ENCODE peak calls at places on chromosome 17, in eight cellular contexts. N is naive B cell, J is AG09319, G is COR-L47, C is spleen, D is thoracic aorta, H is GM12892, R is AG04450. X is an unnamed sample.
A peak's percentile ranks its signal among the peaks of the same experiment; 100 is the strongest.

GRCh38 chr17:40909755-40910154 is 24.7 kb upstream of the KRT20 start:
- DNase-seq in N (no peak), J (peak; percentile 51), G (no peak), C (no peak), D (no peak), H (no peak), R (peak; percentile 59), X (no peak)

GRCh38 chr17:74259667-74260524 is 14.1 kb upstream of the DNAI2 start:
- DNase-seq in N (no peak), J (no peak), G (peak; percentile 75), C (no peak), D (no peak), H (no peak), R (no peak), X (no peak)

GRCh38 chr17:42421479-42422332 is 1.4 kb downstream of the CAVIN1 start:
- DNase-seq in N (no peak), J (no peak), G (no peak), C (peak; percentile 78), D (no peak), H (no peak), R (no peak), X (no peak)

GRCh38 chr17:66831383-66832220 is 3.3 kb upstream of the CACNG5 start:
- DNase-seq in N (no peak), J (no peak), G (no peak), C (no peak), D (no peak), H (no peak), R (no peak), X (no peak)

GRCh38 chr17:64004218-64004770 is 6.1 kb downstream of the PRR29 start:
- DNase-seq in N (no peak), J (no peak), G (no peak), C (peak; percentile 34), D (no peak), H (no peak), R (no peak), X (no peak)

GRCh38 chr17:58531661-58532554 is 17.5 kb upstream of the MTMR4 start:
- DNase-seq in N (peak; percentile 66), J (no peak), G (peak; percentile 29), C (peak; percentile 91), D (no peak), H (peak; percentile 77), R (no peak), X (peak; percentile 45)

GRCh38 chr17:79951361-79952264 is 84.1 kb downstream of the TBC1D16 start:
- DNase-seq in N (no peak), J (peak; percentile 56), G (no peak), C (no peak), D (no peak), H (peak; percentile 13), R (peak; percentile 61), X (peak; percentile 98)

GRCh38 chr17:66464921-66465320 is 162.5 kb downstream of the PRKCA start:
- DNase-seq in N (no peak), J (peak; percentile 59), G (no peak), C (no peak), D (no peak), H (no peak), R (no peak), X (no peak)

GRCh38 chr17:63601439-63602371 is 1.0 kb downstream of the TACO1 start:
- DNase-seq in N (no peak), J (no peak), G (no peak), C (no peak), D (no peak), H (no peak), R (no peak), X (no peak)

GRCh38 chr17:78142113-78142861 is 3.9 kb upstream of the C17orf99 start:
- DNase-seq in N (no peak), J (no peak), G (no peak), C (no peak), D (no peak), H (no peak), R (peak; percentile 18), X (no peak)

GRCh38 chr17:65103896-65104295 is 33.3 kb upstream of the RGS9 start:
- DNase-seq in N (no peak), J (no peak), G (no peak), C (no peak), D (no peak), H (no peak), R (no peak), X (no peak)

GRCh38 chr17:6350806-6351205 is 84.1 kb downstream of the AIPL1 start:
- DNase-seq in N (no peak), J (no peak), G (no peak), C (no peak), D (no peak), H (no peak), R (no peak), X (no peak)

GRCh38 chr17:81923302-81924260 is 4.0 kb downstream of the MAFG start:
- DNase-seq in N (no peak), J (no peak), G (no peak), C (peak; percentile 92), D (no peak), H (no peak), R (peak; percentile 46), X (no peak)

GRCh38 chr17:17911003-17911613 is 61.1 kb downstream of the TOM1L2 start:
- DNase-seq in N (no peak), J (no peak), G (no peak), C (no peak), D (no peak), H (no peak), R (no peak), X (no peak)

GRCh38 chr17:74230896-74231295 is 17.5 kb downstream of the TTYH2 start:
- DNase-seq in N (no peak), J (no peak), G (no peak), C (no peak), D (no peak), H (no peak), R (no peak), X (no peak)

GRCh38 chr17:38861399-38861843 is 7.9 kb upstream of the RPL23 start:
- DNase-seq in N (no peak), J (no peak), G (no peak), C (no peak), D (no peak), H (no peak), R (no peak), X (peak; percentile 73)

GRCh38 chr17:69358688-69359596 is 32.0 kb upstream of the ABCA5 start:
- DNase-seq in N (no peak), J (no peak), G (peak; percentile 19), C (no peak), D (no peak), H (no peak), R (no peak), X (peak; percentile 30)

X was measured in SK-MEL-5.